ENCODE peak calls at places on chromosomes 11 and 22, in five cellular contexts. A, J, M, H and R are unnamed samples.

GRCh38 chr11:95154514-95154913 is 64.9 kb downstream of the ENDOD1 start:
- DNase-seq in A (peak; percentile 49), J (peak; percentile 74), M (peak; percentile 65), H (peak; percentile 72), R (peak; percentile 19)

GRCh38 chr11:104432526-104432925 is 268.6 kb upstream of the PDGFD start:
- DNase-seq in A (no peak), J (no peak), M (no peak), H (no peak), R (no peak)

GRCh38 chr11:128300785-128301184 is 286.6 kb downstream of the ETS1 start:
- DNase-seq in A (no peak), J (no peak), M (no peak), H (no peak), R (no peak)

GRCh38 chr22:27844256-27844655 is 42.7 kb upstream of the MN1 start:
- DNase-seq in A (no peak), J (no peak), M (peak; percentile 33), H (no peak), R (no peak)

GRCh38 chr22:38461414-38462081 is 6.3 kb upstream of the KDELR3 start:
- DNase-seq in A (peak; percentile 92), J (peak; percentile 96), M (peak; percentile 98), H (peak; percentile 90), R (peak; percentile 81)

GRCh38 chr11:60810151-60810550 is 25.0 kb downstream of the MS4A10 start:
- DNase-seq in A (no peak), J (no peak), M (no peak), H (no peak), R (no peak)

GRCh38 chr11:71251761-71252433 is 480 bp downstream of the SHANK2 start:
- DNase-seq in A (peak; percentile 63), J (peak; percentile 69), M (peak; percentile 86), H (peak; percentile 54), R (no peak)

GRCh38 chr11:76744186-76745058 is 38.7 kb upstream of the TSKU start:
- DNase-seq in A (no peak), J (no peak), M (no peak), H (peak; percentile 13), R (peak; percentile 36)

GRCh38 chr11:34749666-34750659 is 129.1 kb downstream of the EHF start:
- DNase-seq in A (no peak), J (no peak), M (no peak), H (peak; percentile 66), R (peak; percentile 68)

GRCh38 chr11:11347583-11347982 is 5.5 kb downstream of the CSNK2A3 start:
- DNase-seq in A (no peak), J (no peak), M (no peak), H (no peak), R (no peak)

GRCh38 chr11:3006505-3007260 is 14.6 kb upstream of the NAP1L4 start:
- DNase-seq in A (no peak), J (no peak), M (no peak), H (no peak), R (no peak)

GRCh38 chr11:81112718-81113117 is 1620.9 kb downstream of the FAM181B start:
- DNase-seq in A (no peak), J (no peak), M (no peak), H (no peak), R (no peak)

GRCh38 chr11:15280393-15280792 is 165.7 kb downstream of the INSC start:
- DNase-seq in A (no peak), J (no peak), M (no peak), H (no peak), R (no peak)

GRCh38 chr11:1772270-1773130 is 8.8 kb upstream of the CTSD start:
- DNase-seq in A (peak; percentile 57), J (peak; percentile 80), M (peak; percentile 71), H (peak; percentile 97), R (peak; percentile 91)

GRCh38 chr11:925158-925495 is 543 bp upstream of the AP2A2 start:
- DNase-seq in A (no peak), J (no peak), M (no peak), H (no peak), R (no peak)

GRCh38 chr11:19578871-19579270 is 133.8 kb upstream of the NAV2 start:
- DNase-seq in A (no peak), J (no peak), M (no peak), H (no peak), R (no peak)

GRCh38 chr22:26887916-26888315 is 230.5 kb downstream of the MIAT start:
- DNase-seq in A (no peak), J (no peak), M (peak; percentile 14), H (no peak), R (no peak)

GRCh38 chr22:17753401-17753989 is 20.8 kb downstream of the BID start:
- DNase-seq in A (no peak), J (no peak), M (no peak), H (peak; percentile 23), R (peak; percentile 55)

GRCh38 chr11:111296196-111296595 is 2.1 kb upstream of the POU2AF3 start:
- DNase-seq in A (no peak), J (no peak), M (no peak), H (no peak), R (no peak)
- H4K91ac ChIP-seq in A (no peak overlapping the region), J (no peak overlapping the region), M (no peak overlapping the region), H (no peak overlapping the region), R (no peak overlapping the region)

GRCh38 chr11:126360049-126360446 is 4.6 kb downstream of the ST3GAL4 start:
- DNase-seq in A (no peak), J (no peak), M (no peak), H (no peak), R (no peak)
- H3K27ac ChIP-seq in A (no peak overlapping the region), J (no peak overlapping the region), M (no peak overlapping the region), H (no peak overlapping the region), R (no peak overlapping the region)

GRCh38 chr11:115219378-115219777 is 284.8 kb downstream of the CADM1 start:
- DNase-seq in A (no peak), J (no peak), M (no peak), H (no peak), R (no peak)
- H2BK15ac ChIP-seq in A (no peak overlapping the region), J (no peak overlapping the region), M (no peak overlapping the region), H (no peak overlapping the region), R (no peak overlapping the region)

GRCh38 chr22:37355174-37355573 is 72.1 kb downstream of the ELFN2 start:
- DNase-seq in A (no peak), J (no peak), M (no peak), H (no peak), R (no peak)
- H4K91ac ChIP-seq in A (no peak overlapping the region), J (no peak overlapping the region), M (no peak overlapping the region), H (no peak overlapping the region), R (no peak overlapping the region)

DNA sequence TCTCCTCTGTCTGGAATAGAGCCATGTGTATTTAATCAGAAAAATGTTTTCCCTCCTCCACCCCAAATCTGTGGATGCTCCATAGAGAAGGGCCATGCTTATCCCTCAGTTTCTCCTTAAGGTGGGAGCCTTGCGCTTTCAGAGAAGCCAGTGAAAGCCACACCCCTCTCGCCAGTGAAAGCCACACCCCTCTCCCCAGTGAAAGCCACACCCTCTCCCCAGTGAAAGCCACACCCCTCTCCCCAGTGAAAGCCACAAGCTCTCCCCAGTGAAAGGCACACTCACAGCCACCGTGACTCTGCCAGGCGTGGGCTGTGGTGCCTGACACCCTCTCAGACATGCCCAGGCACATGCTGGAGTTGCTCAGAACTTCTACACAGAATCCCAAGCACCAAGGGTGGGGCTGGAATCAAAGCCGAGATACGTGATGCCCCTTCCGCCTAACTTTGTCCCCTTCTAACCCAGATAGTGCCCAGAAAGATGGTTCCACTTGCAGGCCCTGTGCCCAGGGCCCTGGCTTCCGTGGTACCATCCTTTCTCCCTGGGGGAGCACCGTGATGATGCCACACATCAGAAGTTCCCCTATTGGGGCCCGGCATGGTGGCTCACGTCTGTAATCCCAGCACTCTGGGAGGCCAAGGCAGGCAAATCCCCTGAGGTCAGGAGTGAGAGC is 16.5 kb upstream of the PRR5 start:
- DNase-seq in A (no peak), J (peak; percentile 68), M (peak; percentile 75), H (peak; percentile 73), R (peak; percentile 51)
- H3K27ac ChIP-seq in A (no peak overlapping the region), J (no peak overlapping the region), M (no peak overlapping the region), H (no peak overlapping the region), R (peak overlapping the region; percentile 60)

GRCh38 chr11:5380740-5381342 is 2.8 kb upstream of the OR51M1 start:
- DNase-seq in A (peak; percentile 58), J (peak; percentile 76), M (peak; percentile 70), H (peak; percentile 70), R (peak; percentile 77)

GRCh38 chr11:5390210-5390609 is 6.6 kb downstream of the OR51M1 start:
- DNase-seq in A (no peak), J (no peak), M (no peak), H (no peak), R (no peak)

GRCh38 chr11:5383576-5383975 is at the start of gene OR51M1:
- DNase-seq in A (no peak), J (no peak), M (no peak), H (no peak), R (no peak)

DNA sequence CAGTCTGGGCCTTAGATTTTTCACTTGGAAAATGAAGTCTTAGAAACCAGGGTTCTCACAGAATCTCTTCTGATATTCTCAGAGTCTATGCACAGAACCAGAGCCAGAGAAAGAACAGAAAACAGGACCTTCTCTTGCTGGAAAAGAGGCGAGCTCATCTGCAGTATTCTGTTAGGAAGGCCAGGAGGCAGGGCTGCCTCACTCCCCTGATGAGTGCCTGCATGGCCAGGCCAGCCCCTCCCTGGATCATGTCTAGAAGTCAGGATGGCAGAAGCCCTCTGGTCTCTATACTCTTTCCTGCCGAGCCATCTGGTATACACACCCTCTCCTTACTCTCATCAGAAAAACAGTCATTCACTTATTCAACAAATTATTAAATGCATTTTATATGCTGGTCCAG is 723 bp downstream of the OR51M1 start:
- DNase-seq in A (no peak), J (no peak), M (no peak), H (no peak), R (no peak)
- H2BK15ac ChIP-seq in A (no peak overlapping the region), J (no peak overlapping the region), M (no peak overlapping the region), H (no peak overlapping the region), R (no peak overlapping the region)